ENCODE peak calls at places on chromosomes 16 and 17, in four cellular contexts. C is HEK293T, V is HepG2, A is GM12878. F is an unnamed sample.

GRCh38 chr16:23055481-23055880 is 93.8 kb downstream of the USP31 start:
- DNase-seq in C (no peak), A (no peak), V (no peak), F (no peak)

GRCh38 chr16:8712589-8713361 is 38.4 kb downstream of the ABAT start:
- DNase-seq in A (no peak), C (peak; percentile 15), V (no peak), F (peak; percentile 33)

GRCh38 chr16:74874912-74875311 is 100.3 kb upstream of the FA2H start:
- DNase-seq in C (no peak), A (no peak), V (no peak), F (no peak)

GRCh38 chr16:22262460-22262859 is 34.7 kb upstream of the POLR3E start:
- DNase-seq in A (no peak), V (no peak), C (no peak), F (no peak)

GRCh38 chr16:49282690-49283375 is 1.2 kb upstream of the CBLN1 start:
- DNase-seq in A (no peak), C (peak; percentile 46), V (peak; percentile 12), F (peak; percentile 68)

GRCh38 chr17:6608321-6608720 is 32.2 kb downstream of the KIAA0753 start:
- DNase-seq in A (no peak), C (no peak), V (no peak), F (no peak)

GRCh38 chr17:64736804-64737492 is 74.8 kb upstream of the SMURF2 start:
- DNase-seq in V (peak; percentile 51), A (no peak), C (peak; percentile 34), F (no peak)

GRCh38 chr17:63535640-63536039 is 12.5 kb downstream of the KCNH6 start:
- DNase-seq in A (no peak), V (no peak), C (no peak), F (no peak)

GRCh38 chr16:62903961-62904502 is 867.8 kb upstream of the CDH8 start:
- DNase-seq in V (no peak), C (no peak), A (no peak), F (no peak)

GRCh38 chr16:21946889-21947635 is 6.1 kb upstream of the UQCRC2 start:
- DNase-seq in C (no peak), A (no peak), V (no peak), F (no peak)

GRCh38 chr16:5042574-5043171 is 8.9 kb upstream of the NAGPA start:
- DNase-seq in V (peak; percentile 73), A (no peak), C (no peak), F (no peak)

GRCh38 chr16:87410530-87410929 is 18.4 kb downstream of the MAP1LC3B start:
- DNase-seq in C (no peak), V (no peak), A (no peak), F (no peak)

GRCh38 chr16:27463741-27464662 is 62.0 kb downstream of the IL21R start:
- DNase-seq in C (no peak), A (no peak), V (no peak), F (no peak)

GRCh38 chr17:47335101-47335936 is 11.6 kb downstream of the EFCAB13 start:
- DNase-seq in A (no peak), V (no peak), C (no peak), F (no peak)

GRCh38 chr17:34519286-34519685 is 60.1 kb upstream of the TMEM132E start:
- DNase-seq in A (no peak), C (peak; percentile 29), V (peak; percentile 8), F (peak; percentile 22)

GRCh38 chr17:967122-967521 is 12.5 kb downstream of the NXN start:
- DNase-seq in A (no peak), C (no peak), V (no peak), F (no peak)

GRCh38 chr17:73412914-73413313 is 101.1 kb upstream of the CDC42EP4 start:
- DNase-seq in C (no peak), V (no peak), A (no peak), F (no peak)

GRCh38 chr16:23121024-23121423 is 28.2 kb downstream of the USP31 start:
- DNase-seq in A (no peak), C (no peak), V (no peak), F (no peak)

GRCh38 chr17:1473841-1474240 is 17.8 kb upstream of the CRK start:
- DNase-seq in V (no peak), C (no peak), A (peak; percentile 47), F (no peak)

GRCh38 chr16:55045329-55046145 is 114.9 kb downstream of the IRX5 start:
- DNase-seq in V (no peak), C (no peak), A (no peak), F (no peak)

GRCh38 chr16:1734816-1735215 is 28.8 kb downstream of the MAPK8IP3 start:
- DNase-seq in C (no peak), V (no peak), A (no peak), F (no peak)

GRCh38 chr17:80584171-80584905 is 39.7 kb downstream of the RPTOR start:
- DNase-seq in A (no peak), C (no peak), V (no peak), F (no peak)

GRCh38 chr17:78237403-78238012 is 6.1 kb downstream of the TMEM235 start:
- DNase-seq in A (no peak), C (no peak), V (no peak), F (no peak)

GRCh38 chr17:76726766-76727718 is at the start of gene METTL23:
- DNase-seq in A (no peak), C (peak; percentile 71), V (peak; percentile 68), F (peak; percentile 46)

GRCh38 chr16:89573826-89574680 is 1.5 kb upstream of the CPNE7 start:
- DNase-seq in A (no peak), V (no peak), C (no peak), F (no peak)

GRCh38 chr17:14297161-14297851 is 3.6 kb upstream of the HS3ST3B1 start:
- DNase-seq in A (no peak), C (peak; percentile 56), V (peak; percentile 48), F (no peak)

GRCh38 chr17:32927724-32928526 is at the start of gene TMEM98:
- DNase-seq in A (no peak), V (no peak), C (peak; percentile 22), F (no peak)

GRCh38 chr16:49492896-49493620 is 119.5 kb downstream of the C16orf78 start:
- DNase-seq in C (no peak), A (no peak), V (no peak), F (no peak)

GRCh38 chr16:31472559-31473203 is 729 bp downstream of the TGFB1I1 start:
- DNase-seq in A (no peak), V (peak; percentile 58), C (peak; percentile 83), F (no peak)

GRCh38 chr17:45782889-45783592 is 1.1 kb upstream of the CRHR1 start:
- DNase-seq in V (no peak), C (peak; percentile 91), A (no peak), F (no peak)
- TF ChIP-seq SUZ12 in V (no peak), C (no peak), A (no peak), F (no peak)

GRCh38 chr17:38877130-38877851 is 7.4 kb downstream of the LASP1 start:
- DNase-seq in C (no peak), V (no peak), A (no peak), F (no peak)

GRCh38 chr17:38875477-38876080 is 5.7 kb downstream of the LASP1 start:
- DNase-seq in C (no peak), V (no peak), A (no peak), F (no peak)

GRCh38 chr17:38881600-38882191 is 11.8 kb downstream of the LASP1 start:
- DNase-seq in A (no peak), V (no peak), C (peak; percentile 54), F (no peak)

GRCh38 chr17:38883592-38884526 is 14.0 kb downstream of the LASP1 start:
- DNase-seq in C (no peak), V (no peak), A (no peak), F (no peak)

DNA sequence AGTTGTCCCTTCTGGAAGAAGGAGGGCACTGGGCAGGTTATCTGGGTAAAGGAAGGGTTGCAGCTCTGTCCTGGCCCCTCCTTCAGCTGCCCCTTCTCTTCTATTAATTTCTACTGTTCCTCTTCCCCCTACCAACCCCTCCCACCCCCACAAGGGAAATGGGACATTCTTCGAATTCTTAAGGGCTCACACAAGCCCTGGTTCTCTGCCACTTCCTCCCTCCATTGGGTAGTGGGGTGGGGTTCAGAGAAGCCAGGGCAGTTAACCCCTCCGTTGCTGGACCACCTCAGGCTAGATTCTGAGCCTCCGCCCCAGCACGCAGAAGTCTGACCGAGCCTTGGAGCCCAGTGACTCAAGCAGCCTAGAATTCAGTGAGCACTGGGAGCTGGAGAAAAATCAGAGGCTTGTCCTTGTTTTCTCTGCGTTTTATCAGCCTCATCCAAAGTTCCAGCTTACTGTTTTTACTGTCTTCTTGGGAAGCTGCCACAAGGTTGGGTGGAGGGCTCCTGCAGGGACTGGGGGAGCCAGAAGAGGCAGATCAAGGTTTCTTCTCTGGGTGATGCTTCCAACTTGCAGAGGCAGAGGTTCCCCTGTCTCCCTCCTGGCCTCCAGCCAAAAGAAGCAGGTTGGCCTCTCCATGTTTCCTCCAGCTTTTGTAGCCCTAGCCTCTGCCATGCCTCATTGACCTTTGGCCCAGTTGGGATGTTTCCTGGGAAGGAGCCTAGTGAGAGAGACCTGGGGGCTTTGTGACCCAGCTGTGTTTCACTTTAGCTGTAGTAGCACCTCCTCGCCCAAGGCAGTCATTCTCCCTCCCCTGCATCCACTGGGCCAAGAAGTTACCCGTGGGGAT is 10.2 kb downstream of the LASP1 start:
- DNase-seq in V (no peak), C (no peak), A (no peak), F (peak; percentile 86)
- TF ChIP-seq SUZ12 in V (no peak), C (no peak), A (no peak), F (no peak)

DNA sequence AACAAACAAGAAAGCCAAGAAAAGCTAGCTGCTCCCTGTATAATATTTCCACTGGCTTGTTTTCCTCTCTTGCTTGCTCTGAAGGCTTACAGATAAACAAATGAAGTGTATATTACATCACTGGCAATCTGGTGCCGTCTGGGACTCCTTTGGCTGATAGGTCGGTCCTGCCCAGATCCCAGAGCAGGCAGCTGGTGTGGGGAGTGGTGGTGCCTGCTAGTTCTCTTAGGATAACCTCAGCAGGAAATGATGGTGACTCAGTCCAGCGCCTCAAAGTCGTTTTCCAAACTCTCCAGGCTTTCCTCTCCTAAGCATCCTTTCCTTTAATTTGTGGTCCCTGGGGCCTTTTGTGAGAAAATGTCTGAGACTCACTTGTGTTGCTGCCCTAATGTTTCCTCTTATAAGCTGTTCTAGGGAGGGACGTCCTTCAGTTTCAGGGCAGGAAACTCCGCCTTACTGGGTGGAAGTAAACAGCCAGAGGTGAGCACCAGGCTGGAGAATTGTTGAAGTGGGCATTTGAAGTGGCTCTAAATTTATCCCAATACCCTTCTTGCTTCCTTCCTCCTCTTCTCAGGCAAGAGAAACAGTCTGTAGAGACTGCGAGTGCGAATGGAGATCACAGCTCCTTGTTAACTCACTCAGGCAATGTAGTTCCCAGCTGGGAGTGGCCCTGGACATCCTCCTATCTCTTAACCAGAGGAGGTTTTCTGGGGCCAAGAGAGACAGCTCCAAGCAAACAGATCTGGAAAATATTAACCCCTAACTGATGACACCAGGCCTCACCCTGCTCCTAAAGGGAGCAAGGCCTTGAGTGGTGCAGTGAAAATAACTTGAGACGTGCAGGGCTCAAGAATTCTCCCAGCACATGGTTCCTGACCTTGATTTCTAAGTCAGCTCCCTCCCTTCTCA is 34.9 kb downstream of the CD300LF start:
- DNase-seq in C (no peak), V (no peak), A (no peak), F (no peak)
- TF ChIP-seq SUZ12 in C (no peak), V (no peak), A (no peak), F (no peak)

GRCh38 chr17:82881900-82882714 is 42.3 kb upstream of the ZNF750 start:
- DNase-seq in C (no peak), V (peak; percentile 74), A (no peak), F (no peak)
- TF ChIP-seq SUZ12 in C (no peak), V (no peak), A (no peak), F (no peak)